ENCODE peak calls at places on chromosome 17, in ten cellular contexts. S is GM12864, E is omental fat pad, D is AG04450, A is astrocyte of the spinal cord, X is Calu3, J is HFF-Myc, H is lower lobe of right lung, K is heart right ventricle, R is lower leg skin. I is an unnamed sample.

GRCh38 chr17:30558313-30559195 is 81.3 kb downstream of the GOSR1 start:
- DNase-seq in J (no peak), K (no peak), D (no peak), R (peak; percentile 64), A (no peak), X (no peak), S (no peak), H (no peak), E (no peak), I (no peak)

GRCh38 chr17:44386182-44386525 is 3.3 kb downstream of the ITGA2B start:
- DNase-seq in H (no peak), D (no peak), S (no peak), X (no peak), R (peak; percentile 28), J (no peak), E (no peak), K (no peak), A (no peak), I (no peak)

GRCh38 chr17:7716901-7717755 is at the start of gene DNAH2:
- DNase-seq in D (peak; percentile 82), R (peak; percentile 93), K (peak; percentile 78), J (peak; percentile 75), A (peak; percentile 89), H (peak; percentile 77), E (no peak), X (peak; percentile 77), S (no peak), I (peak; percentile 90)

GRCh38 chr17:7855643-7856080 is 796 bp downstream of the TMEM88 start:
- DNase-seq in E (no peak), J (no peak), H (no peak), K (peak; percentile 42), A (no peak), S (no peak), D (no peak), R (no peak), X (no peak), I (no peak)

GRCh38 chr17:27285501-27285900 is 8.4 kb upstream of the WSB1 start:
- DNase-seq in D (no peak), S (no peak), K (no peak), H (no peak), J (no peak), A (no peak), R (no peak), E (no peak), X (no peak), I (no peak)

GRCh38 chr17:82647593-82648164 is 565 bp downstream of the WDR45B start:
- DNase-seq in E (no peak), X (peak; percentile 53), R (no peak), K (peak; percentile 50), A (no peak), S (no peak), D (no peak), H (no peak), J (no peak), I (peak; percentile 51)

GRCh38 chr17:81821603-81822311 is 11.3 kb downstream of the MCRIP1 start:
- DNase-seq in R (peak; percentile 94), D (no peak), J (no peak), H (peak; percentile 92), K (peak; percentile 85), E (peak; percentile 39), A (peak; percentile 34), S (no peak), X (peak; percentile 88), I (peak; percentile 77)

GRCh38 chr17:8117980-8118768 is at the start of gene ALOXE3:
- DNase-seq in R (peak; percentile 93), D (no peak), X (peak; percentile 41), K (no peak), E (no peak), S (no peak), A (peak; percentile 47), H (no peak), J (no peak), I (no peak)

GRCh38 chr17:72497915-72498314 is 377.1 kb downstream of the SOX9 start:
- DNase-seq in R (no peak), H (no peak), X (no peak), K (no peak), E (no peak), S (no peak), D (no peak), A (no peak), J (no peak), I (no peak)

GRCh38 chr17:48925991-48926342 is 17.8 kb downstream of the UBE2Z start:
- DNase-seq in S (no peak), J (no peak), D (no peak), K (no peak), R (no peak), A (no peak), E (no peak), H (no peak), X (no peak), I (no peak)

GRCh38 chr17:81139428-81139827 is 25.9 kb upstream of the PVALEF start:
- DNase-seq in H (no peak), E (no peak), D (no peak), S (no peak), X (no peak), R (no peak), A (no peak), K (no peak), J (no peak), I (no peak)

GRCh38 chr17:19534562-19535149 is 1.0 kb downstream of the SLC47A1 start:
- DNase-seq in K (no peak), X (no peak), R (no peak), A (peak; percentile 53), D (no peak), H (no peak), S (no peak), E (no peak), J (no peak), I (no peak)

GRCh38 chr17:81200695-81201580 is 21.8 kb downstream of the CEP131 start:
- DNase-seq in S (no peak), X (peak; percentile 73), D (peak; percentile 42), K (no peak), A (peak; percentile 67), H (peak; percentile 63), R (no peak), J (peak; percentile 48), E (no peak), I (peak; percentile 71)

GRCh38 chr17:9875441-9875840 is 29.6 kb downstream of the RCVRN start:
- DNase-seq in D (no peak), E (no peak), J (no peak), K (no peak), H (no peak), S (no peak), R (no peak), A (peak; percentile 89), X (peak; percentile 21), I (no peak)

GRCh38 chr17:50318551-50319310 is 27.2 kb upstream of the XYLT2 start:
- DNase-seq in D (no peak), K (no peak), H (no peak), J (no peak), S (no peak), A (no peak), E (no peak), X (no peak), R (no peak), I (no peak)
- TF ChIP-seq CTCF in D (no peak), K (no peak), H (no peak), J (no peak), S (no peak), A (no peak), E (no peak), X (no peak), R (no peak), I (no peak)

DNA sequence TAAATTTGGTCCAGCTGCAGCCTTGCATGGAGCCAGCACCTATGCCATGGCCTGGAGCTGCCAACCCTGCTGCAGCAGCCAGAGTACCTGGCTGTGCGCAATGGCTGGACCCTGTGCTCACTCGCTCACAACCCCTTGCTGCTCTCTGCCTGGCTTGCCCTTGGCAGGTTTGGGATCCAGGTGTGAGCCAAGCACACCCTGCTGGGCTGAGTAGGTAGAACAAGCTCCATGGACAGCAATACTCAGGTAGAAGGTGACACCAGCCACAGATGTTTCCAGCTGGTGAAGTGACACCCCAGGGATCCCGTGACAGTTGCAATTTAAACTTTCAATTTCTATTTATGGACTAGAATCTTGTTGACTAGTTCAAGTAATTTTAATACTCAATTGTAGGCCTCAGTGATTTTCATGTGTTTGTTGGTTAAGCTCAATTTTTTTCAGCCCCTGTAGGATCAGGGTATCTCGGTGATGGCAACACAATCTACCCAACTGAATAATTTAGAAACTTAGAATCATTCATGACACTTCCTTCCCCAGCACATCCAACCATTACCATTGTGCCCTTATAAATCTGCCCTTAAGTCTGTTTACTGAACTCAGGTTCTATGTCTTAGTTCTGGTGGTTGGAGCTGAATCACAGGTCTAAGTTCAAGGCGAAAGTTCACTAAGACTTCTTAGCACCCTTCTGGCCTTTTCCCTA is 480.0 kb downstream of the PMP22 start:
- DNase-seq in R (no peak), K (no peak), S (peak; percentile 12), D (no peak), E (no peak), A (no peak), J (no peak), X (peak; percentile 16), H (no peak), I (no peak)
- TF ChIP-seq CTCF in R (no peak), K (no peak), S (peak; percentile 48), D (no peak), E (no peak), A (no peak), J (no peak), X (no peak), H (no peak), I (no peak)

GRCh38 chr17:794876-795275 is 12.7 kb downstream of the MRM3 start:
- DNase-seq in J (no peak), H (peak; percentile 81), S (no peak), X (peak; percentile 64), E (peak; percentile 41), K (peak; percentile 88), R (peak; percentile 97), D (peak; percentile 6), A (peak; percentile 75), I (peak; percentile 74)
- TF ChIP-seq CTCF in J (peak; percentile 78), H (peak; percentile 81), S (peak; percentile 68), X (peak; percentile 38), E (peak; percentile 48), K (peak; percentile 90), R (no peak), D (peak; percentile 56), A (peak; percentile 78), I (peak; percentile 73)

GRCh38 chr17:4550534-4551039 is 4.6 kb downstream of the MYBBP1A start:
- DNase-seq in K (no peak), R (no peak), D (no peak), H (no peak), E (no peak), J (no peak), S (no peak), X (no peak), A (no peak), I (no peak)

GRCh38 chr17:4551141-4551540 is 4.0 kb downstream of the MYBBP1A start:
- DNase-seq in A (no peak), R (no peak), J (no peak), H (no peak), X (no peak), K (no peak), D (no peak), S (no peak), E (no peak), I (peak; percentile 24)

GRCh38 chr17:4548721-4549531 is 6.3 kb downstream of the MYBBP1A start:
- DNase-seq in K (no peak), S (no peak), D (no peak), R (no peak), E (no peak), A (no peak), J (no peak), H (no peak), X (no peak), I (no peak)

GRCh38 chr17:4548061-4548461 is 7.1 kb downstream of the MYBBP1A start:
- DNase-seq in R (peak; percentile 84), H (no peak), K (no peak), E (no peak), A (no peak), D (no peak), X (no peak), J (no peak), S (no peak), I (no peak)

GRCh38 chr17:4549781-4550533 is 5.2 kb downstream of the MYBBP1A start:
- DNase-seq in A (no peak), X (no peak), J (no peak), S (no peak), K (no peak), H (no peak), R (peak; percentile 82), D (no peak), E (no peak), I (no peak)
- TF ChIP-seq CTCF in A (no peak), X (no peak), J (no peak), S (no peak), K (no peak), H (no peak), R (no peak), D (no peak), E (no peak), I (no peak)

I was measured in endothelial cell.